ENCODE peak calls at places on chromosomes 11 and 22, in four cellular contexts. R is HepG2, Q is heart left ventricle, Z is sigmoid colon. F is an unnamed sample. For H3K4me1 and H3K27me3, the result is how much of the 10 kb centered on the place peaks cover.

GRCh38 chr11:101369835-101370234 is 214.0 kb downstream of the TRPC6 start:
- DNase-seq in R (no peak), Q (no peak), Z (no peak), F (no peak)

GRCh38 chr11:22670803-22671202 is 4.4 kb downstream of the GAS2 start:
- DNase-seq in R (peak), Q (no peak), Z (no peak), F (no peak)

GRCh38 chr22:21632237-21632895 is at the start of gene CCDC116:
- DNase-seq in R (peak), Q (no peak), Z (no peak), F (no peak)

GRCh38 chr11:67732045-67732787 is 57.8 kb upstream of the ALDH3B2 start:
- DNase-seq in R (no peak), Q (no peak), Z (no peak), F (no peak)

GRCh38 chr11:72260574-72260973 is 16.6 kb upstream of the PHOX2A start:
- DNase-seq in R (no peak), Q (no peak), Z (no peak), F (no peak)

GRCh38 chr11:116357769-116358544 is 414.8 kb downstream of the BUD13 start:
- DNase-seq in R (no peak), Q (no peak), Z (no peak), F (no peak)

GRCh38 chr11:62689421-62690183 is at the start of gene LRRN4CL:
- DNase-seq in R (no peak), Q (peak), Z (peak), F (peak)

GRCh38 chr11:133137270-133137669 is 395.0 kb downstream of the OPCML start:
- DNase-seq in R (no peak), Q (no peak), Z (no peak), F (no peak)

GRCh38 chr22:19803736-19804267 is 43.2 kb downstream of the TBX1 start:
- DNase-seq in R (no peak), Q (no peak), Z (no peak), F (no peak)

GRCh38 chr11:120748485-120748814 is 236.9 kb downstream of the GRIK4 start:
- DNase-seq in R (no peak), Q (no peak), Z (no peak), F (no peak)

GRCh38 chr22:38935023-38935422 is 22.4 kb upstream of the APOBEC3A start:
- DNase-seq in R (no peak), Q (peak), Z (no peak), F (no peak)

GRCh38 chr22:17065433-17065832 is 19.4 kb upstream of the IL17RA start:
- DNase-seq in R (no peak), Q (no peak), Z (no peak), F (no peak)

GRCh38 chr22:24434472-24435322 is 7.3 kb downstream of the ADORA2A start:
- DNase-seq in R (no peak), Q (peak), Z (peak), F (no peak)

GRCh38 chr22:26734339-26735018 is 77.1 kb downstream of the MIAT start:
- DNase-seq in R (no peak), Q (no peak), Z (no peak), F (no peak)

GRCh38 chr22:39940757-39941305 is 19.4 kb upstream of the TMA7B start:
- DNase-seq in R (no peak), Q (no peak), Z (no peak), F (no peak)

GRCh38 chr11:66880484-66881211 is 23.8 kb downstream of the LRFN4 start:
- DNase-seq in R (no peak), Q (no peak), Z (no peak), F (no peak)

GRCh38 chr22:21044931-21045584 is 688 bp upstream of the LRRC74B start:
- DNase-seq in R (no peak), Q (no peak), Z (no peak), F (peak)

GRCh38 chr22:25542231-25542630 is 22.2 kb upstream of the GRK3 start:
- DNase-seq in R (no peak), Q (no peak), Z (no peak), F (no peak)

GRCh38 chr22:47165338-47165931 is 403.0 kb downstream of the TBC1D22A start:
- DNase-seq in R (no peak), Q (peak), Z (peak), F (no peak)

GRCh38 chr22:36373258-36373579 is 14.5 kb downstream of the MYH9 start:
- DNase-seq in R (no peak), Q (no peak), Z (no peak), F (no peak)

GRCh38 chr11:33736148-33736809 is at the start of gene CD59:
- DNase-seq in R (peak), Q (peak), Z (peak), F (peak)

GRCh38 chr11:1297576-1298473 is 11.6 kb downstream of the TOLLIP start:
- DNase-seq in R (no peak), Q (no peak), Z (no peak), F (no peak)
- H3K4me1 ChIP-seq in R (half or more), Q (under half), Z (under half), F (under half)

DNA sequence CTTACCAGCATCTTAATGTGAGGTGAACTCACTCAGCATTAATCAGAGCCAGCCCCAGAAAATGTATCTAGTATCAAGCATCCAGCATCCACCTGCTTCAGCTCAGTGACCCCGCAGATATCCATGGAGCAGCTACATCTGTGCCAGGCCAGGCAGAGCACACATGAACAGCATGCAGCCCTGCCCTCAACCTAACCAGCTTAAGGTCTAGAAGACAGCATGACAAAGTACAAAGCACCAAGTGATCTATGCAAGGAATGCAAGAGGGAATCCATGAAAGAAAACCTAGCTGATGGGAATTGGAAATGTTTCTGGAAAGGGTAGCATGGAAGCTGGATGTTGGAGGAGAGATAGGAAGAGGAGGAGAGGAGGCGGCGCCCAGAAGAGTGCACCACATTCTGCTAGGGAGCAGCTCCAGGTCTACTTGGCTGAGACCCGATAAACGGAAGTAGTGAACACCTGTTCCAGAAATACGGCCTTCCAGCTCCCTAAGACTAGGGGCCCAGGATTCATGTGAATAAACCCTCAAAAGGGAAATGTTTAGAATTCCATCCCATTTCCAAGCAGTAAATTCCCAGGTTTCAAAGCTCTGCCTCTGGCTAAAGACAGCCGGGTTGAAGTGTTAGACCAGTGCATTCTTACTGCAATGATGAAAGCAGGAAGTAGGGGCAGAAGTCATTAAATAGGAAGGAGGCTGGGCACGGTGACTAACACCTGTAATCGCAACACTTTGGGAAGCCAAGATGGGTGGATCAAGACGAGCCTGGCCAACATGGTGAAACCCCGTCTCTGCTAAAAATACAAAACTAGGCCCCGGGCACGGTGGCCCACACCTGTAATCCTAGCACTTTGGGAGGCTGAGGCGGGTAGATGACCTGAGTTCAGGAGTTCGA is 23.5 kb upstream of the L3MBTL2 start:
- DNase-seq in R (no peak), Q (no peak), Z (no peak), F (no peak)
- H3K4me3 ChIP-seq in R (no peak), Q (no peak), Z (no peak), F (no peak)

GRCh38 chr11:19353287-19353686 is 112.5 kb upstream of the E2F8 start:
- DNase-seq in R (no peak), Q (no peak), Z (no peak), F (no peak)

GRCh38 chr11:19352072-19352735 is 111.5 kb upstream of the E2F8 start:
- DNase-seq in R (no peak), Q (no peak), Z (no peak), F (no peak)

GRCh38 chr11:19350093-19350665 is 109.4 kb upstream of the E2F8 start:
- DNase-seq in R (no peak), Q (no peak), Z (no peak), F (no peak)

GRCh38 chr11:19351426-19351825 is 110.7 kb upstream of the E2F8 start:
- DNase-seq in R (no peak), Q (no peak), Z (no peak), F (no peak)

GRCh38 chr11:19352736-19353110 is 112.0 kb upstream of the E2F8 start:
- DNase-seq in R (no peak), Q (no peak), Z (no peak), F (no peak)
- H3K27me3 ChIP-seq in R (under half), Q (under half), Z (under half), F (under half)

GRCh38 chr22:23268139-23268712 is 87.9 kb downstream of the BCR start:
- DNase-seq in R (no peak), Q (no peak), Z (no peak), F (no peak)

GRCh38 chr22:23264610-23265388 is 84.5 kb downstream of the BCR start:
- DNase-seq in R (no peak), Q (no peak), Z (no peak), F (no peak)

GRCh38 chr22:23267225-23268043 is 87.1 kb downstream of the BCR start:
- DNase-seq in R (no peak), Q (no peak), Z (no peak), F (no peak)

GRCh38 chr22:23265389-23265700 is 85.0 kb downstream of the BCR start:
- DNase-seq in R (no peak), Q (no peak), Z (no peak), F (no peak)

GRCh38 chr22:23266780-23267179 is 86.5 kb downstream of the BCR start:
- DNase-seq in R (no peak), Q (no peak), Z (no peak), F (no peak)
- H3K4me1 ChIP-seq in R (under half), Q (under half), Z (under half), F (under half)